ENCODE peak calls at places on chromosomes 4 and X, in nine cellular contexts. W is body of pancreas; T is left lung; O is CD8-positive, alpha-beta T cell; F is mammary epithelial cell; C is IMR-90; H is left ventricle myocardium inferior; Y is right atrium auricular region; R is PC-9. U is an unnamed sample.
A peak's percentile ranks its signal among the peaks of the same experiment; 100 is the strongest.

GRCh38 chr4:118282692-118283091 is 70.1 kb downstream of the PRSS12 start:
- DNase-seq in W (peak; percentile 67), F (peak; percentile 88), O (no peak), Y (no peak), H (no peak), T (no peak), C (peak; percentile 79), R (peak; percentile 82), U (no peak)

GRCh38 chr4:75849459-75849858 is 52.8 kb downstream of the PPEF2 start:
- DNase-seq in Y (no peak), C (no peak), T (no peak), W (no peak), F (peak; percentile 10), O (no peak), R (no peak), H (no peak), U (no peak)

GRCh38 chr4:3016839-3017410 is 53.6 kb downstream of the GRK4 start:
- DNase-seq in W (no peak), R (no peak), Y (no peak), T (no peak), C (no peak), F (no peak), H (no peak), O (no peak), U (no peak)

GRCh38 chrX:91414710-91415109 is 19.9 kb upstream of the PABPC5 start:
- DNase-seq in R (no peak), F (no peak), O (no peak), W (no peak), Y (no peak), T (no peak), H (no peak), C (no peak), U (peak; percentile 14)

GRCh38 chr4:123806057-123806456 is 409.5 kb downstream of the SPRY1 start:
- DNase-seq in R (no peak), W (no peak), O (no peak), H (no peak), C (no peak), T (no peak), Y (no peak), F (no peak), U (no peak)

GRCh38 chr4:3238721-3239120 is 10.2 kb upstream of the MSANTD1 start:
- DNase-seq in H (no peak), O (no peak), C (no peak), T (peak; percentile 71), W (peak; percentile 43), Y (no peak), R (no peak), F (no peak), U (no peak)

GRCh38 chr4:23857353-23857752 is 32.5 kb downstream of the PPARGC1A start:
- DNase-seq in C (peak; percentile 47), O (no peak), R (no peak), T (no peak), W (no peak), Y (no peak), F (peak; percentile 9), H (no peak), U (no peak)

GRCh38 chr4:2788101-2788500 is 4.8 kb upstream of the SH3BP2 start:
- DNase-seq in H (no peak), C (no peak), R (no peak), T (no peak), Y (no peak), W (no peak), F (no peak), O (no peak), U (no peak)

GRCh38 chr4:44638091-44638490 is 13.3 kb downstream of the YIPF7 start:
- DNase-seq in O (no peak), T (no peak), R (no peak), Y (no peak), H (no peak), F (no peak), W (no peak), C (no peak), U (no peak)

GRCh38 chr4:86921608-86922252 is 13.1 kb upstream of the AFF1 start:
- DNase-seq in Y (no peak), F (peak; percentile 68), O (no peak), R (no peak), W (no peak), C (no peak), T (no peak), H (no peak), U (no peak)

GRCh38 chr4:42871685-42872271 is 20.7 kb upstream of the GRXCR1 start:
- DNase-seq in F (no peak), Y (no peak), R (no peak), O (no peak), C (no peak), W (no peak), T (no peak), H (no peak), U (no peak)

GRCh38 chr4:62548108-62548524 is 1348.0 kb downstream of the ADGRL3 start:
- DNase-seq in O (no peak), R (no peak), Y (peak; percentile 81), F (no peak), H (peak; percentile 55), C (no peak), T (peak; percentile 10), W (no peak), U (no peak)

GRCh38 chr4:80135702-80136058 is 61.6 kb upstream of the PRDM8 start:
- DNase-seq in C (no peak), T (no peak), Y (no peak), W (no peak), R (no peak), H (no peak), F (no peak), O (no peak), U (no peak)
- H3K4me1 ChIP-seq in C (peaks cover 5% of the 10 kb centered on the region), T (peaks cover 22% of the 10 kb centered on the region), Y (no peaks in the 10 kb centered on the region), W (no peaks in the 10 kb centered on the region), R (peaks cover 24% of the 10 kb centered on the region), H (no peaks in the 10 kb centered on the region), F (peaks cover 28% of the 10 kb centered on the region), O (peaks cover 14% of the 10 kb centered on the region), U (no peaks in the 10 kb centered on the region)

DNA sequence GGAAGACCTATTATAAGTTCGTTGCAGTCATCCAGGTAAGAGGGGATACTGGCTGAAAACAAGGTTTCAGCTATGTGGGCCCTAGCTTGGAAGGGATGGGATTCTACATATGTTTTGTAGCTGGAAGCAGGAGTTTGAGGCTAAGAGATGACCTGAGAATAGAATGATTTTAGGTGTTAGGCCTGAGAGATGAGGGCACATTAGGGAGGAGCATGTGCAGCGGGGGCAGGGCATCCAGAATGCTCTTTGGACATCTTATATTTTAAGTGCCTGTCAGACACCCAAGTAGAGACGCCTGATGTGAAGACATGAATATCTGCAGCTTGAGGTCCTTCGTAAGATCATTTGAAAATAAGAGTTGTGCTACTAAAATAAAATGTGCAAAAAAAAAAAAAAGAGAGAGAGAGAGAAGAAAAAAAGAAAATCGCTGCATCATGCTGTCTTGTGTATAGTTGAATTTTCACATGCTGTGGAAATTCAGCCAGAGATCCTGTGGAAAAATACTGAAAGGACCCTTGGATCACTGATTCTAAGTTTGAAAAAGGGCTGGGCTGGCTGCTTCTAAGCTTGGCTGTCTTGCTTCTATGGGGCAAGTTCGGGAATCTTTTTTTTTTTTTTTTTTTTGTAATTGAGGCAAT is 340.9 kb upstream of the GATB start:
- DNase-seq in R (no peak), T (no peak), C (no peak), Y (no peak), W (no peak), H (no peak), F (no peak), O (no peak), U (no peak)
- H3K4me3 ChIP-seq in R (no peak overlapping the region), T (no peak overlapping the region), C (no peak overlapping the region), Y (no peak overlapping the region), W (no peak overlapping the region), H (no peak overlapping the region), F (no peak overlapping the region), O (peak overlapping the region; percentile 61), U (no peak overlapping the region)

GRCh38 chr4:40223343-40223742 is 26.5 kb downstream of the RHOH start:
- DNase-seq in C (no peak), Y (no peak), T (no peak), W (no peak), O (no peak), H (no peak), F (no peak), R (no peak), U (no peak)

GRCh38 chr4:40231464-40231863 is 34.6 kb downstream of the RHOH start:
- DNase-seq in Y (no peak), R (no peak), C (no peak), H (no peak), O (no peak), T (no peak), F (no peak), W (no peak), U (no peak)

GRCh38 chr4:40225497-40225896 is 28.7 kb downstream of the RHOH start:
- DNase-seq in Y (no peak), R (no peak), T (no peak), C (no peak), H (no peak), F (no peak), W (no peak), O (no peak), U (no peak)

GRCh38 chr4:40228497-40229365 is 31.9 kb downstream of the RHOH start:
- DNase-seq in C (no peak), W (no peak), R (no peak), Y (no peak), H (no peak), F (no peak), T (no peak), O (no peak), U (no peak)

DNA sequence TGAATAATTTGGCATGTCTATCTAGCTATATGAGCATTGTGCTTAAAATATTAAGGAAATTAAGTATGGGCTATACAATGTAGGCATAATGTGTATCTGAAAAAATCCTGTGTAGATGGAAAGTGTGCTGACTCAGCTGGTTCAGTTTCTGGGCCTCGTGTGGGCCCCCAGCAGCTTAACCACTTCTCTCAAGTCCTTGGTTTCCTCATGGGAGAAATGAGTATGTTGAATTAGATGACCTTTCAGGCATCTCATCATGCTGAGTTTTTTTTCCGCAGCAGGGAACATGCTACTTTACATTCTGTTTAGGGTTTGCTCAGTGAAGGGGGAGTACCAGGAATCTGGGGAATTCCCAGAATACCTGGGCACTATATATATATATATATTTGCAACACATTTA is 30.5 kb downstream of the RHOH start:
- DNase-seq in H (no peak), T (no peak), F (no peak), C (no peak), Y (no peak), R (no peak), W (no peak), O (no peak), U (no peak)
- H3K4me1 ChIP-seq in H (no peaks in the 10 kb centered on the region), T (peaks cover 7% of the 10 kb centered on the region), F (no peaks in the 10 kb centered on the region), C (no peaks in the 10 kb centered on the region), Y (no peaks in the 10 kb centered on the region), R (no peaks in the 10 kb centered on the region), W (no peaks in the 10 kb centered on the region), O (peaks cover 96% of the 10 kb centered on the region), U (no peaks in the 10 kb centered on the region)

GRCh38 chrX:1555370-1555769 is 18.4 kb upstream of the P2RY8 start:
- DNase-seq in O (no peak), T (no peak), F (no peak), H (no peak), C (no peak), W (no peak), R (no peak), Y (no peak), U (no peak)

GRCh38 chrX:1558761-1559468 is 21.9 kb upstream of the P2RY8 start:
- DNase-seq in O (no peak), F (no peak), W (no peak), H (no peak), C (no peak), Y (peak; percentile 11), R (no peak), T (no peak), U (no peak)

GRCh38 chrX:1551959-1552546 is 15.1 kb upstream of the P2RY8 start:
- DNase-seq in O (no peak), F (no peak), W (no peak), Y (no peak), R (no peak), H (no peak), C (no peak), T (no peak), U (no peak)

GRCh38 chrX:1554469-1555210 is 17.7 kb upstream of the P2RY8 start:
- DNase-seq in W (no peak), O (peak; percentile 61), F (no peak), H (no peak), T (no peak), Y (peak; percentile 48), R (no peak), C (no peak), U (no peak)
- H3K4me3 ChIP-seq in W (no peak overlapping the region), O (no peak overlapping the region), F (no peak overlapping the region), H (no peak overlapping the region), T (no peak overlapping the region), Y (no peak overlapping the region), R (no peak overlapping the region), C (no peak overlapping the region), U (no peak overlapping the region)